ENCODE peak calls at places on chromosomes 13 and 19, in four cellular contexts. K is K562, Q is HepG2, I is HCT116. M is an unnamed sample.

GRCh38 chr19:6712692-6713670 is 7.5 kb downstream of the C3 start:
- DNase-seq in I (no peak), Q (no peak), K (no peak), M (no peak)

GRCh38 chr19:10936661-10937084 is 8.1 kb downstream of the TIMM29 start:
- DNase-seq in I (peak), Q (peak), K (peak), M (peak)

GRCh38 chr19:41001243-41001971 is 10.3 kb downstream of the CYP2B6 start:
- DNase-seq in I (peak), Q (no peak), K (peak), M (no peak)

GRCh38 chr19:3163230-3163886 is 15.2 kb upstream of the S1PR4 start:
- DNase-seq in I (no peak), Q (peak), K (peak), M (no peak)

GRCh38 chr13:73090116-73090811 is 31.5 kb downstream of the KLF5 start:
- DNase-seq in Q (peak), I (peak), K (peak), M (peak)

GRCh38 chr13:66414196-66414800 is 815.8 kb downstream of the PCDH9 start:
- DNase-seq in Q (no peak), I (no peak), K (no peak), M (no peak)

GRCh38 chr19:5697022-5697889 is 7.2 kb downstream of the RPL36 start:
- DNase-seq in K (no peak), Q (no peak), I (no peak), M (no peak)

GRCh38 chr19:7909471-7910067 is 5.1 kb upstream of the TGFBR3L start:
- DNase-seq in Q (no peak), I (no peak), K (no peak), M (no peak)

GRCh38 chr19:52962394-52963228 is at the start of gene ZNF816:
- DNase-seq in I (peak), K (peak), Q (peak), M (no peak)

GRCh38 chr13:113383089-113383488 is 19.2 kb upstream of the GRTP1 start:
- DNase-seq in I (no peak), K (no peak), Q (no peak), M (no peak)

GRCh38 chr19:49987159-49987698 is 26.3 kb upstream of the SIGLEC11 start:
- DNase-seq in I (peak), Q (peak), K (peak), M (peak)

GRCh38 chr19:18650468-18651001 is 13.7 kb downstream of the KLHL26 start:
- DNase-seq in K (no peak), Q (no peak), I (no peak), M (no peak)
- H3K4me3 ChIP-seq in K (no peak), Q (no peak), I (no peak), M (no peak)

GRCh38 chr13:30134578-30134977 is 172.8 kb downstream of the KATNAL1 start:
- DNase-seq in I (no peak), K (no peak), Q (no peak), M (no peak)
- TF ChIP-seq TCF7L2 in I (no peak), K (no peak), Q (no peak), M (no peak)

DNA sequence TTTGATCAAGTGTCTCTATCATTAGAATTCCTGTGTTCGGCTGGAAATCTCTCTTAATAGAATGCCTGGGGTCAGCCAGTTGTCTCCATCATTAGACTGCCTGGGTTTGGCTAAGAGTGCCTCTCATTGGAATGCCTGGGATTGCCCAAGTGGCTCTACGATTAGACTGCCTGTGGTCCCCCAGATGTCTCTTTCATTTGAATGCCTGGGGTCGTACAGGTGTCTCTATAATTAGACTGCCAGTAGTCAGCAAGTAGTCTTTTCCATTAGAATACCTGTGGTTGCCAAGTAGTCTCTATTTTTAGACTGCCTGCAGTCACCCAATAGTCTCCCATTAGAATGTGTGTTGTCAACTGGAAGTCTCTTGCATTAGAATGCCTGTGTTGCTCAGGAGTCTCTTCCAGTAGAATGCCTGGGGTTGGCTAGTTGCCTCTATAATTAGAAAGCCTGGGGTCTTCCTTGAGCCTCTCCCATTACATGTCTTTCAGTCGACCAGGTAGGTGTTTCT is 1523.2 kb downstream of the UQCRFS1 start:
- DNase-seq in I (no peak), K (no peak), Q (no peak), M (no peak)
- TF ChIP-seq CTCF in I (no peak), K (no peak), Q (no peak), M (no peak)

GRCh38 chr13:24328145-24328544 is 18.8 kb downstream of the C1QTNF9 start:
- DNase-seq in K (no peak), I (no peak), Q (no peak), M (no peak)
- H3K4me3 ChIP-seq in K (no peak), I (no peak), Q (no peak), M (peak)

M was measured in Panc1.